ENCODE peak calls at places on chromosomes 13 and 19, in eight cellular contexts. T, F, Z, Q, V, L, B and D are unnamed samples.

GRCh38 chr13:80009760-80010159 is 331.2 kb downstream of the SPRY2 start:
- DNase-seq in T (no peak), F (no peak), Z (no peak), Q (no peak), V (no peak), L (peak), B (no peak), D (no peak)

GRCh38 chr19:23305555-23305954 is 55.4 kb upstream of the ZNF724 start:
- DNase-seq in T (no peak), F (no peak), Z (no peak), Q (no peak), V (no peak), L (no peak), B (no peak), D (no peak)

GRCh38 chr19:29404951-29405727 is 120.7 kb upstream of the VSTM2B start:
- DNase-seq in T (peak), F (no peak), Z (no peak), Q (peak), V (peak), L (no peak), B (peak), D (no peak)

GRCh38 chr19:35000647-35001501 is 751 bp downstream of the GRAMD1A start:
- DNase-seq in T (no peak), F (no peak), Z (no peak), Q (peak), V (no peak), L (peak), B (peak), D (peak)

GRCh38 chr13:106034201-106034600 is 501.3 kb downstream of the EFNB2 start:
- DNase-seq in T (no peak), F (no peak), Z (no peak), Q (no peak), V (no peak), L (peak), B (no peak), D (peak)

GRCh38 chr13:93260591-93260990 is 34.0 kb downstream of the GPC6 start:
- DNase-seq in T (no peak), F (no peak), Z (no peak), Q (no peak), V (no peak), L (peak), B (no peak), D (peak)

GRCh38 chr13:44969858-44970484 is 19.3 kb downstream of the NUFIP1 start:
- DNase-seq in T (no peak), F (no peak), Z (no peak), Q (peak), V (no peak), L (peak), B (no peak), D (peak)

GRCh38 chr13:53191091-53191490 is 162.5 kb downstream of the OLFM4 start:
- DNase-seq in T (no peak), F (no peak), Z (no peak), Q (peak), V (no peak), L (peak), B (no peak), D (peak)

GRCh38 chr13:45179428-45179827 is 21.4 kb downstream of the KCTD4 start:
- DNase-seq in T (no peak), F (no peak), Z (no peak), Q (no peak), V (no peak), L (no peak), B (peak), D (peak)

GRCh38 chr13:34733720-34734119 is 208.3 kb upstream of the NBEA start:
- DNase-seq in T (no peak), F (no peak), Z (no peak), Q (peak), V (no peak), L (peak), B (no peak), D (peak)

GRCh38 chr13:111367340-111367739 is 46.9 kb downstream of the TEX29 start:
- DNase-seq in T (no peak), F (no peak), Z (no peak), Q (no peak), V (no peak), L (no peak), B (no peak), D (no peak)

GRCh38 chr13:35600137-35600536 is 123.6 kb upstream of the MAB21L1 start:
- DNase-seq in T (no peak), F (no peak), Z (no peak), Q (no peak), V (no peak), L (peak), B (no peak), D (no peak)

GRCh38 chr13:111314852-111315251 is 5.6 kb upstream of the TEX29 start:
- DNase-seq in T (no peak), F (no peak), Z (no peak), Q (no peak), V (no peak), L (peak), B (no peak), D (no peak)

DNA sequence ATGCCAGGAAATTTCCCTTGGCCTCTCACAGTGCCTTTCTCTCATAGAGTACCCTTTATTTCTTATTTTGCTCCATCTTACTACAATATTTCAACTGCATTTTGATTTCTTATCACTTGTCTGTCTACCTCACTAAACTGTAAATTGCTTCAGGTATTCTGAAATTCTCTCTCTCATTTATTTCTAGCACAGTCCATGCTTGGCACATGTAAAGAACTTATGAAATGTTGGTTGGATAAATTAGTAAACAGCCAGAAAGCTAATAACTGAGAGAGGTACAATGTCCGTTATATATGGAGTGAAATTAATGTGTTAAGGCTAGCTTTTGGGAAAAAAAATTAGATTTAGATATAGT is 138.3 kb upstream of the RFC3 start:
- DNase-seq in T (no peak), F (no peak), Z (no peak), Q (no peak), V (no peak), L (no peak), B (no peak), D (no peak)
- H3K4me3 ChIP-seq in T (no peak), F (no peak), Z (peak), Q (no peak), V (no peak), L (no peak), B (no peak), D (no peak)

DNA sequence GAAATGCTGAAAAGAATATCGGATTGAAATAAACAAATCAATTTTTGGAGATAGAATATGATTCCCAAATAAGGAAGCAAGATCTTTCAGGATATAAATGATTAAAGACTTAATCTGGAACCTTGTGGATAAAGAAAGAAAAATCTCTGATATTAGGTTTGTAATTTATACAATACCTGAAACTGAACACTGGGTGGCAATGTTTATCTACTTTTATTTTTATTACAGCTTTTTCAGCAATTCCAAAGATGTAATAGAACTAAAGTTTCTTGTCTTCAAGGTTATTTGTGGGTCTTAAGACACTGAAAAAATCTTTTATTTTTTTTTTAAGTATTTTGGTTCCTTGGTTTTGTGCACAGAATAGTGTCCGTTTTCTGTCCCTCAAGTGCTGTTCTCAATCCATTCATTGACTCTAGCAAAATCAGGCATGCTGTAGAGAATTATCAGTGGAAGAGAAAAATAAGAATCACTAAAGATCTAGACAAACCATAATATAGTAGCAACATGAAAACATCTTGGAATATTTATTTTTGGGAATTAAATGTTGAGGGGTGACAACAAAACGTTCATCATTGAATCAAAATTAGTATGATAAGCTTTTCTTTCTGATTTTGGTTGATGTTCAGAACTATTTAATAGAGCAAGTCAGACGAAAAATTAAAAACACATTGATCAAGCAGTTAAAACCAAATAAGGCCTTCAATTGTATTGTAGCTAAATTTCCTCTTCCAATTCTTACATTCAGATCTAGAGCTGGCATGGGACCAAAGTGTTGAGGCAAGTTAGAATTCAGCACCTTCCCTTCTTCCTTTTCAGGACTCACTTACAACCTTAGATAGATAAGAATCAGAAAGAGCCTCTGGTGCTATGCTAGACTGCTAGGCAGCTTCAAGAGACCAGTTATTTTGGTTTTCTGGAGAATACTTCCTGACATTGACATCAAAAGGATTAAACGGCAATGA is 704.4 kb upstream of the PCDH20 start:
- DNase-seq in T (no peak), F (no peak), Z (no peak), Q (peak), V (no peak), L (no peak), B (no peak), D (peak)
- TF ChIP-seq CTCF in T (no peak), F (peak), Z (no peak), Q (peak), V (peak), L (peak), B (no peak), D (peak)

GRCh38 chr19:33194527-33194883 is 375 bp downstream of the LRP3 start:
- DNase-seq in T (no peak), F (no peak), Z (no peak), Q (peak), V (no peak), L (no peak), B (no peak), D (no peak)
- H3K4me3 ChIP-seq in T (peak), F (peak), Z (peak), Q (peak), V (peak), L (peak), B (peak), D (no peak)

GRCh38 chr13:27476943-27477681 is 26.7 kb upstream of the MTIF3 start:
- DNase-seq in T (no peak), F (peak), Z (no peak), Q (no peak), V (no peak), L (peak), B (no peak), D (peak)
- TF ChIP-seq CTCF in T (no peak), F (no peak), Z (no peak), Q (no peak), V (no peak), L (peak), B (no peak), D (no peak)

DNA sequence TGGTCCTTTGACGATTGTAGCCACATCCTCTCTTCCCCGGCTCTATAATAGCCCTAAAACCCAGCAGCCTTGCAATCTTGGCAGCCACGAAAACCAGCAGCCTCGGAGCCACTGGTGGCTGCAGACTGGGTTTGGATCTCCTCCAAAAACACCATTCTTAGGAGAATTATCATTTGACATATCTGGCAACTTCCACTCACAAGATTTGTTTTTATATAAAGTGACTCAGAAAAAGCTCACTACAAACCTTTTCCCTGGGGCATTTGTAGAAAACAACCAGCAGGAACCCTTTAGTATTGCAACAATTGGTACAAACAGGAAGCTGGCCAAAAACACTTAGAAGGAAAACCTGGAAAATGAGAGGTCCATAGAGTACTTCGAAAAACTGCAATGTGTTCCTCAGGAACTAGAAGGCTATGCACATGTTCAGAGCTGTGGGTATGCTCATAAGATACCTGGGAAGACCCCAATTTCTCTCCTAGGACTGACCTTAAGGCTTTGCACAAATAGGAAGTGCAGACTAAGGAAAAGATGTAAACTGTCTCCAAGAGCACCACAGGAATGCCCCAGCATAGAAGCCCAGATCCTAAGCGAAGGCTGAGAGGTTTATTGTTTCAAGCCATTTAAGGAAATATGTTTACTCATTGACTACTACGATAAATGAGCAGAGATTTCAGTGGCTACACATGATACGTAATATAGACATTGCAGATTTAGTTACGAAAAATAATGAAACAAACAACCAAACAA is 71.2 kb downstream of the MYO16 start:
- DNase-seq in T (no peak), F (no peak), Z (no peak), Q (no peak), V (no peak), L (no peak), B (no peak), D (peak)
- H3K4me3 ChIP-seq in T (no peak), F (no peak), Z (no peak), Q (no peak), V (no peak), L (no peak), B (no peak), D (no peak)

DNA sequence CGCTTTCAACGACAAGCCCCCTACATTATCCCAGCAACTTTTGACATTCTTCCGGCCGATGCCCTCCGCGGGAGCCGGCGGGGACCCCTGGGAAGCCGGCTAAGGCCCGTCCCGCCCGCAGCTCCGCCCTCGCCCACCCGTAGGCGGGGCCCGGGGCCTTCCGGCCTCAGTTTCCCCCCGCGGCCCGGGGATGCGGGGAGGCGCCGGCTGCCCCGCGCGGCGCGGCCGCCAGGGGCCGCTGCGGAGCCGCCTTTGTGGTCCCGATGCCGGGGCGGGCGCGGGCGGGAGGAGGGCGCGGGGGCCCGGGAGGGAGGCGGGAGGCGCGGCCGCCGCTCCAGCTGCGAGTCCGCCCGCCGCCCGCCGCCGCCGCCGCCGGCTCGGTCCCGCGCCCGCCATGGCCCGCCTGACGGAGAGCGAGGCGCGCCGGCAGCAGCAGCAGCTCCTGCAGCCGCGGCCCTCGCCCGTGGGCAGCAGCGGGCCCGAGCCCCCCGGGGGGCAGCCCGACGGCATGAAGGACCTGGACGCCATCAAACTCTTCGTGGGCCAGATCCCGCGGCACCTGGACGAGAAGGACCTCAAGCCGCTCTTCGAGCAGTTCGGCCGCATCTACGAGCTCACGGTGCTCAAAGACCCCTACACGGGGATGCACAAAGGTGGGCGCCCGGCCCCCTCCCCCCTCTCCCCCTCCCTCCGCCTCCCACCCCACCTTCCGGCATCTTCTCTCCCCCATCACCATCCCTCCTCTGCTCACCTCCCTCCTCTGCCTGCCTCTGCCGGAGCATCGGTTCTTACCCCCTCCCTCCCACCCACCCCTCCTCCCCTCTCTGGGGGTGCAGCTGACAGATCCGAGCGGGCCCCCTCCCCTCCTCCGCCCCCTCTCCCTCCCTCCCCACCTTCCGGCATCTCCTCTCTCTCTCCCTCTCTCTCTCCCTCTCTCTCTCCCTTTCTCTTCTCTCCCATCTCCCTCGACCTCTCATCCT is at the start of gene CELF5:
- DNase-seq in T (peak), F (peak), Z (peak), Q (peak), V (peak), L (peak), B (peak), D (no peak)
- TF ChIP-seq CTCF in T (peak), F (peak), Z (no peak), Q (peak), V (peak), L (no peak), B (peak), D (no peak)

DNA sequence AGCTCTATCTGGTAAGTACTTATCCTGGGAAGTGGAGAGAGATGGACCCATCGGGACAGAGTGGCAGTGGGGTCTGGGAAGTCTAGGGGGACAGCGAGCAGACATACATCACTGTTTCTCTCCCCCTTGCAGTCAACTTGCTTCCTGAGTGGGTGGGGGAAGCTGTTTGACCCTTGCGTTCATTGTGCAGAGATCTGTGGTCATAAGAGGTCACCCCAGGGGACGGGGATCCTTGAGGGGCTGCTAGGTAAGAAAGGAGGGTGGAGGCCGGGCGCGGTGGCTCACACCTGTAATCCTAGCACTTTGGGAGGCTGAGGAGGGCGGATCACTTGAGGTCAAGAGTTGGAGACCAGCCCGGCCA is 474 bp downstream of the ARHGEF18 start:
- DNase-seq in T (no peak), F (no peak), Z (no peak), Q (no peak), V (no peak), L (no peak), B (no peak), D (no peak)
- H3K4me3 ChIP-seq in T (no peak), F (peak), Z (peak), Q (no peak), V (no peak), L (no peak), B (peak), D (no peak)

DNA sequence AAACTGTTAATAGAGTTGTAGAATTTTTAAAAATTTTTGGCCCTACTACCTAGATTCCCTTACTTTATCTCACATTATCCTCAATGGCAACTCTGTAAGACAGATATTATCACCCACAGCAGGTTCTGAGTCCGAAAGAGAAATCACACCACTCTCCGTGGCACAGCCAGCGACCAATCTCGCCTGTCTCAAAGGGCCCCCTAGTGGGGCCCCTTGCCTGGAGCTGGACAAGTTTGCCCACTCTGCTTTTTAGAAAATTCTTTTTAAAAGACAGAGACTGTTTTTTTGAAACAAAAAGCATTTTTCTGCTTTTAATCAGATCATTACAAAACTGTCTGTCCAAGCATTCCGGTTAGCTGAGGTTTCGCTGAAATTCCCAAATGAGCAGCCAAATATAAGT is 21.7 kb downstream of the PHF11 start:
- DNase-seq in T (no peak), F (no peak), Z (no peak), Q (peak), V (no peak), L (peak), B (no peak), D (peak)
- TF ChIP-seq CTCF in T (no peak), F (no peak), Z (peak), Q (peak), V (peak), L (peak), B (no peak), D (peak)

GRCh38 chr13:30871713-30872029 is 34.4 kb upstream of the MEDAG start:
- DNase-seq in T (no peak), F (no peak), Z (no peak), Q (no peak), V (peak), L (no peak), B (no peak), D (no peak)

GRCh38 chr13:30870049-30870884 is 35.8 kb upstream of the MEDAG start:
- DNase-seq in T (peak), F (peak), Z (peak), Q (peak), V (no peak), L (peak), B (peak), D (peak)

GRCh38 chr13:30872195-30872594 is 33.9 kb upstream of the MEDAG start:
- DNase-seq in T (no peak), F (no peak), Z (no peak), Q (no peak), V (no peak), L (no peak), B (no peak), D (no peak)

GRCh38 chr13:30869491-30869890 is 36.6 kb upstream of the MEDAG start:
- DNase-seq in T (peak), F (no peak), Z (no peak), Q (no peak), V (no peak), L (peak), B (no peak), D (peak)

GRCh38 chr13:30870916-30871712 is 35.0 kb upstream of the MEDAG start:
- DNase-seq in T (no peak), F (no peak), Z (no peak), Q (no peak), V (no peak), L (no peak), B (no peak), D (no peak)
- H3K4me3 ChIP-seq in T (no peak), F (no peak), Z (no peak), Q (no peak), V (no peak), L (peak), B (no peak), D (no peak)

GRCh38 chr19:1035998-1036621 is 3.8 kb upstream of the ABCA7 start:
- DNase-seq in T (no peak), F (no peak), Z (no peak), Q (peak), V (no peak), L (no peak), B (no peak), D (no peak)
- TF ChIP-seq CTCF in T (no peak), F (no peak), Z (no peak), Q (peak), V (no peak), L (peak), B (no peak), D (no peak)